ENCODE peak calls at places on chromosomes 12 and 14, in four cellular contexts. One of them, this sample, is unnamed.

GRCh38 chr12:97159397-97159796 is 252.3 kb downstream of the NEDD1 start:
- DNase-seq in iris pigment epithelial cell: no peak
- DNase-seq in heart right ventricle: no peak
- DNase-seq in activated T-helper 1 cell treated with anti-CD3 and anti-CD28 coated beads, Interleukin-12 subunit alpha, Interleukin-12 subunit beta, Interleukin-2, Interleukin-4 antibody, amounts not matched to agents 30 ng/mL and 10 ng/mL and 1 ng/mL, durations not matched to agents 14 hours and 24 hours and 36 hours: no peak
- DNase-seq in this sample: no peak

GRCh38 chr14:64841772-64842490 is 37.8 kb downstream of the SPTB start:
- DNase-seq in iris pigment epithelial cell: no peak
- DNase-seq in heart right ventricle: peak; percentile 58
- DNase-seq in activated T-helper 1 cell treated with anti-CD3 and anti-CD28 coated beads, Interleukin-12 subunit alpha, Interleukin-12 subunit beta, Interleukin-2, Interleukin-4 antibody, amounts not matched to agents 30 ng/mL and 10 ng/mL and 1 ng/mL, durations not matched to agents 14 hours and 24 hours and 36 hours: no peak
- DNase-seq in this sample: peak; percentile 53

GRCh38 chr12:110579889-110580253 is 3.2 kb downstream of the PPTC7 start:
- DNase-seq in iris pigment epithelial cell: no peak
- DNase-seq in heart right ventricle: no peak
- DNase-seq in activated T-helper 1 cell treated with anti-CD3 and anti-CD28 coated beads, Interleukin-12 subunit alpha, Interleukin-12 subunit beta, Interleukin-2, Interleukin-4 antibody, amounts not matched to agents 30 ng/mL and 10 ng/mL and 1 ng/mL, durations not matched to agents 14 hours and 24 hours and 36 hours: no peak
- DNase-seq in this sample: no peak

GRCh38 chr12:4355150-4355842 is 24.2 kb downstream of the FGF23 start:
- DNase-seq in iris pigment epithelial cell: peak; percentile 9
- DNase-seq in heart right ventricle: no peak
- DNase-seq in activated T-helper 1 cell treated with anti-CD3 and anti-CD28 coated beads, Interleukin-12 subunit alpha, Interleukin-12 subunit beta, Interleukin-2, Interleukin-4 antibody, amounts not matched to agents 30 ng/mL and 10 ng/mL and 1 ng/mL, durations not matched to agents 14 hours and 24 hours and 36 hours: no peak
- DNase-seq in this sample: no peak

GRCh38 chr14:93943052-93943451 is 15.9 kb downstream of the FAM181A start:
- DNase-seq in iris pigment epithelial cell: peak; percentile 77
- DNase-seq in heart right ventricle: no peak
- DNase-seq in activated T-helper 1 cell treated with anti-CD3 and anti-CD28 coated beads, Interleukin-12 subunit alpha, Interleukin-12 subunit beta, Interleukin-2, Interleukin-4 antibody, amounts not matched to agents 30 ng/mL and 10 ng/mL and 1 ng/mL, durations not matched to agents 14 hours and 24 hours and 36 hours: no peak
- DNase-seq in this sample: peak; percentile 78

GRCh38 chr12:107567871-107568619 is 117.6 kb upstream of the PWP1 start:
- DNase-seq in iris pigment epithelial cell: no peak
- DNase-seq in heart right ventricle: no peak
- DNase-seq in activated T-helper 1 cell treated with anti-CD3 and anti-CD28 coated beads, Interleukin-12 subunit alpha, Interleukin-12 subunit beta, Interleukin-2, Interleukin-4 antibody, amounts not matched to agents 30 ng/mL and 10 ng/mL and 1 ng/mL, durations not matched to agents 14 hours and 24 hours and 36 hours: no peak
- DNase-seq in this sample: no peak

GRCh38 chr12:57569858-57570257 is 20.0 kb downstream of the KIF5A start:
- DNase-seq in iris pigment epithelial cell: no peak
- DNase-seq in heart right ventricle: no peak
- DNase-seq in activated T-helper 1 cell treated with anti-CD3 and anti-CD28 coated beads, Interleukin-12 subunit alpha, Interleukin-12 subunit beta, Interleukin-2, Interleukin-4 antibody, amounts not matched to agents 30 ng/mL and 10 ng/mL and 1 ng/mL, durations not matched to agents 14 hours and 24 hours and 36 hours: no peak
- DNase-seq in this sample: no peak

GRCh38 chr14:49962616-49963015 is 69.7 kb downstream of the ARF6 start:
- DNase-seq in iris pigment epithelial cell: no peak
- DNase-seq in heart right ventricle: no peak
- DNase-seq in activated T-helper 1 cell treated with anti-CD3 and anti-CD28 coated beads, Interleukin-12 subunit alpha, Interleukin-12 subunit beta, Interleukin-2, Interleukin-4 antibody, amounts not matched to agents 30 ng/mL and 10 ng/mL and 1 ng/mL, durations not matched to agents 14 hours and 24 hours and 36 hours: no peak
- DNase-seq in this sample: peak; percentile 50

GRCh38 chr14:45651906-45652305 is 398.9 kb upstream of the MIS18BP1 start:
- DNase-seq in iris pigment epithelial cell: peak; percentile 0
- DNase-seq in heart right ventricle: no peak
- DNase-seq in activated T-helper 1 cell treated with anti-CD3 and anti-CD28 coated beads, Interleukin-12 subunit alpha, Interleukin-12 subunit beta, Interleukin-2, Interleukin-4 antibody, amounts not matched to agents 30 ng/mL and 10 ng/mL and 1 ng/mL, durations not matched to agents 14 hours and 24 hours and 36 hours: no peak
- DNase-seq in this sample: peak; percentile 22

GRCh38 chr14:56474419-56475022 is 105.1 kb upstream of the TMEM260 start:
- DNase-seq in iris pigment epithelial cell: peak; percentile 28
- DNase-seq in heart right ventricle: no peak
- DNase-seq in activated T-helper 1 cell treated with anti-CD3 and anti-CD28 coated beads, Interleukin-12 subunit alpha, Interleukin-12 subunit beta, Interleukin-2, Interleukin-4 antibody, amounts not matched to agents 30 ng/mL and 10 ng/mL and 1 ng/mL, durations not matched to agents 14 hours and 24 hours and 36 hours: no peak
- DNase-seq in this sample: peak; percentile 34

GRCh38 chr12:16573652-16574077 is 32.3 kb downstream of the LMO3 start:
- DNase-seq in iris pigment epithelial cell: peak; percentile 68
- DNase-seq in heart right ventricle: no peak
- DNase-seq in activated T-helper 1 cell treated with anti-CD3 and anti-CD28 coated beads, Interleukin-12 subunit alpha, Interleukin-12 subunit beta, Interleukin-2, Interleukin-4 antibody, amounts not matched to agents 30 ng/mL and 10 ng/mL and 1 ng/mL, durations not matched to agents 14 hours and 24 hours and 36 hours: no peak
- DNase-seq in this sample: no peak

GRCh38 chr12:127342861-127343260 is 924.1 kb upstream of the TMEM132C start:
- DNase-seq in iris pigment epithelial cell: no peak
- DNase-seq in heart right ventricle: no peak
- DNase-seq in activated T-helper 1 cell treated with anti-CD3 and anti-CD28 coated beads, Interleukin-12 subunit alpha, Interleukin-12 subunit beta, Interleukin-2, Interleukin-4 antibody, amounts not matched to agents 30 ng/mL and 10 ng/mL and 1 ng/mL, durations not matched to agents 14 hours and 24 hours and 36 hours: no peak
- DNase-seq in this sample: peak; percentile 73

GRCh38 chr12:41992029-41992428 is 152.6 kb downstream of the GXYLT1 start:
- DNase-seq in iris pigment epithelial cell: peak; percentile 3
- DNase-seq in heart right ventricle: no peak
- DNase-seq in activated T-helper 1 cell treated with anti-CD3 and anti-CD28 coated beads, Interleukin-12 subunit alpha, Interleukin-12 subunit beta, Interleukin-2, Interleukin-4 antibody, amounts not matched to agents 30 ng/mL and 10 ng/mL and 1 ng/mL, durations not matched to agents 14 hours and 24 hours and 36 hours: no peak
- DNase-seq in this sample: no peak

GRCh38 chr14:68104518-68104917 is 284.9 kb downstream of the RAD51B start:
- DNase-seq in iris pigment epithelial cell: peak; percentile 98
- DNase-seq in heart right ventricle: no peak
- DNase-seq in activated T-helper 1 cell treated with anti-CD3 and anti-CD28 coated beads, Interleukin-12 subunit alpha, Interleukin-12 subunit beta, Interleukin-2, Interleukin-4 antibody, amounts not matched to agents 30 ng/mL and 10 ng/mL and 1 ng/mL, durations not matched to agents 14 hours and 24 hours and 36 hours: no peak
- DNase-seq in this sample: peak; percentile 82

GRCh38 chr14:75720828-75721227 is 59.8 kb downstream of the TTLL5 start:
- DNase-seq in iris pigment epithelial cell: peak; percentile 79
- DNase-seq in heart right ventricle: peak; percentile 66
- DNase-seq in activated T-helper 1 cell treated with anti-CD3 and anti-CD28 coated beads, Interleukin-12 subunit alpha, Interleukin-12 subunit beta, Interleukin-2, Interleukin-4 antibody, amounts not matched to agents 30 ng/mL and 10 ng/mL and 1 ng/mL, durations not matched to agents 14 hours and 24 hours and 36 hours: no peak
- DNase-seq in this sample: peak; percentile 32

GRCh38 chr12:26631846-26632245 is 201.1 kb downstream of the ITPR2 start:
- DNase-seq in iris pigment epithelial cell: peak; percentile 42
- DNase-seq in heart right ventricle: no peak
- DNase-seq in activated T-helper 1 cell treated with anti-CD3 and anti-CD28 coated beads, Interleukin-12 subunit alpha, Interleukin-12 subunit beta, Interleukin-2, Interleukin-4 antibody, amounts not matched to agents 30 ng/mL and 10 ng/mL and 1 ng/mL, durations not matched to agents 14 hours and 24 hours and 36 hours: no peak
- DNase-seq in this sample: peak; percentile 87

GRCh38 chr12:120630139-120630895 is 10.1 kb upstream of the CABP1 start:
- DNase-seq in iris pigment epithelial cell: no peak
- DNase-seq in heart right ventricle: no peak
- DNase-seq in activated T-helper 1 cell treated with anti-CD3 and anti-CD28 coated beads, Interleukin-12 subunit alpha, Interleukin-12 subunit beta, Interleukin-2, Interleukin-4 antibody, amounts not matched to agents 30 ng/mL and 10 ng/mL and 1 ng/mL, durations not matched to agents 14 hours and 24 hours and 36 hours: no peak
- DNase-seq in this sample: peak; percentile 38